ENCODE peak calls at places on chromosomes 12 and 14, in eight cellular contexts. X, P, W, B, K, H, Y and E are unnamed samples.

GRCh38 chr14:68253381-68253780 is 433.8 kb downstream of the RAD51B start:
- DNase-seq in X (no peak), W (no peak), P (no peak), K (no peak), Y (no peak), B (no peak), H (no peak), E (no peak)

GRCh38 chr12:122250047-122250446 is 16.2 kb downstream of the VPS33A start:
- DNase-seq in W (no peak), B (no peak), H (no peak), Y (no peak), P (no peak), X (no peak), K (no peak), E (no peak)

GRCh38 chr14:88422036-88422435 is 36.6 kb downstream of the SPATA7 start:
- DNase-seq in B (no peak), W (no peak), H (no peak), K (no peak), Y (no peak), X (no peak), P (no peak), E (no peak)

GRCh38 chr12:84694111-84694510 is 218.5 kb downstream of the SLC6A15 start:
- DNase-seq in P (peak), W (peak), B (no peak), Y (no peak), X (no peak), K (no peak), H (no peak), E (peak)

GRCh38 chr12:113476093-113476986 is 4.7 kb upstream of the LHX5 start:
- DNase-seq in H (no peak), B (no peak), X (no peak), K (no peak), Y (no peak), W (no peak), P (no peak), E (no peak)

GRCh38 chr12:101935769-101936741 is 58.7 kb downstream of the DRAM1 start:
- DNase-seq in W (peak), X (peak), P (peak), K (peak), Y (peak), B (peak), H (peak), E (peak)

GRCh38 chr14:72680853-72681640 is 212.9 kb downstream of the DPF3 start:
- DNase-seq in W (no peak), K (no peak), B (no peak), P (no peak), X (no peak), H (no peak), Y (no peak), E (no peak)

GRCh38 chr14:91164676-91165075 is 50.8 kb downstream of the DGLUCY start:
- DNase-seq in Y (no peak), W (no peak), K (no peak), X (no peak), B (no peak), H (no peak), P (no peak), E (no peak)

GRCh38 chr14:76201162-76201561 is 49.4 kb downstream of the GPATCH2L start:
- DNase-seq in K (peak), H (peak), B (peak), Y (peak), W (peak), P (peak), X (peak), E (peak)

GRCh38 chr12:106115450-106115849 is 23.3 kb downstream of the NUAK1 start:
- DNase-seq in K (peak), W (peak), X (no peak), Y (no peak), H (no peak), B (no peak), P (no peak), E (no peak)

GRCh38 chr12:110767863-110768262 is 25.2 kb upstream of the PPP1CC start:
- DNase-seq in Y (no peak), W (no peak), B (no peak), H (no peak), K (no peak), P (no peak), X (no peak), E (no peak)

GRCh38 chr12:49098035-49098451 is 3.4 kb upstream of the DHH start:
- DNase-seq in H (no peak), P (peak), K (peak), B (peak), Y (peak), W (no peak), X (no peak), E (peak)

GRCh38 chr12:106248849-106249371 is 1.1 kb upstream of the CKAP4 start:
- DNase-seq in H (no peak), X (no peak), P (peak), K (peak), Y (peak), W (peak), B (peak), E (peak)

GRCh38 chr14:77607741-77608302 is 8.6 kb downstream of the SPTLC2 start:
- DNase-seq in H (no peak), Y (no peak), W (no peak), K (no peak), X (no peak), P (no peak), B (no peak), E (no peak)

GRCh38 chr12:59895161-59895785 is 299.4 kb downstream of the SLC16A7 start:
- DNase-seq in X (no peak), H (no peak), K (no peak), W (no peak), Y (peak), P (no peak), B (no peak), E (no peak)

GRCh38 chr12:12305568-12306300 is 38.9 kb upstream of the LRP6 start:
- DNase-seq in X (no peak), K (peak), H (no peak), Y (no peak), P (no peak), B (no peak), W (no peak), E (no peak)

GRCh38 chr12:15122349-15122748 is 98.9 kb downstream of the RERG start:
- DNase-seq in X (no peak), W (no peak), Y (no peak), B (peak), P (no peak), H (no peak), K (no peak), E (no peak)

GRCh38 chr12:68411371-68411770 is 79.2 kb upstream of the MDM1 start:
- DNase-seq in W (no peak), P (no peak), K (no peak), Y (no peak), B (no peak), X (no peak), H (no peak), E (no peak)

GRCh38 chr12:193282-193681 is 20.7 kb downstream of the SLC6A12 start:
- DNase-seq in K (peak), Y (no peak), B (peak), X (no peak), P (no peak), W (no peak), H (no peak), E (no peak)

GRCh38 chr12:23950011-23950774 is 723 bp upstream of the SOX5 start:
- DNase-seq in X (no peak), Y (peak), P (peak), H (no peak), K (peak), B (peak), W (peak), E (peak)

GRCh38 chr14:68459480-68460136 is 333.3 kb downstream of the ZFP36L1 start:
- DNase-seq in K (no peak), H (no peak), B (no peak), P (no peak), W (no peak), Y (no peak), X (no peak), E (no peak)

GRCh38 chr12:69898236-69898635 is 73.2 kb downstream of the MYRFL start:
- DNase-seq in X (no peak), Y (peak), B (peak), H (no peak), K (peak), P (peak), W (peak), E (peak)

GRCh38 chr14:98270201-98270600 is 1001.8 kb downstream of the BCL11B start:
- DNase-seq in H (no peak), X (no peak), K (no peak), W (peak), P (no peak), Y (no peak), B (no peak), E (peak)

GRCh38 chr12:66679441-66680069 is 679 bp upstream of the GRIP1 start:
- DNase-seq in K (no peak), W (no peak), P (no peak), Y (no peak), H (no peak), B (no peak), X (no peak), E (no peak)

GRCh38 chr12:66676241-66676640 is 2.6 kb downstream of the GRIP1 start:
- DNase-seq in B (no peak), K (no peak), P (no peak), X (no peak), Y (no peak), W (no peak), H (no peak), E (no peak)

GRCh38 chr12:66674495-66675122 is 4.3 kb downstream of the GRIP1 start:
- DNase-seq in K (no peak), B (no peak), W (no peak), H (no peak), Y (no peak), X (no peak), P (no peak), E (no peak)

GRCh38 chr12:66683073-66683472 is 4.2 kb upstream of the GRIP1 start:
- DNase-seq in P (no peak), W (no peak), K (no peak), H (no peak), Y (no peak), B (no peak), X (no peak), E (no peak)

GRCh38 chr12:66678640-66679268 is at the start of gene GRIP1:
- DNase-seq in Y (no peak), W (peak), K (no peak), B (no peak), H (no peak), X (no peak), P (no peak), E (no peak)
- H3K4me3 ChIP-seq in Y (no peak), W (peak), K (no peak), B (no peak), H (no peak), X (no peak), P (no peak), E (no peak)

GRCh38 chr12:124498870-124499753 is 68.3 kb downstream of the NCOR2 start:
- DNase-seq in H (no peak), K (peak), P (peak), B (peak), W (peak), X (no peak), Y (no peak), E (peak)
- TF ChIP-seq CTCF in H (no peak), K (peak), P (no peak), B (peak), W (no peak), X (peak), Y (no peak), E (no peak)

DNA sequence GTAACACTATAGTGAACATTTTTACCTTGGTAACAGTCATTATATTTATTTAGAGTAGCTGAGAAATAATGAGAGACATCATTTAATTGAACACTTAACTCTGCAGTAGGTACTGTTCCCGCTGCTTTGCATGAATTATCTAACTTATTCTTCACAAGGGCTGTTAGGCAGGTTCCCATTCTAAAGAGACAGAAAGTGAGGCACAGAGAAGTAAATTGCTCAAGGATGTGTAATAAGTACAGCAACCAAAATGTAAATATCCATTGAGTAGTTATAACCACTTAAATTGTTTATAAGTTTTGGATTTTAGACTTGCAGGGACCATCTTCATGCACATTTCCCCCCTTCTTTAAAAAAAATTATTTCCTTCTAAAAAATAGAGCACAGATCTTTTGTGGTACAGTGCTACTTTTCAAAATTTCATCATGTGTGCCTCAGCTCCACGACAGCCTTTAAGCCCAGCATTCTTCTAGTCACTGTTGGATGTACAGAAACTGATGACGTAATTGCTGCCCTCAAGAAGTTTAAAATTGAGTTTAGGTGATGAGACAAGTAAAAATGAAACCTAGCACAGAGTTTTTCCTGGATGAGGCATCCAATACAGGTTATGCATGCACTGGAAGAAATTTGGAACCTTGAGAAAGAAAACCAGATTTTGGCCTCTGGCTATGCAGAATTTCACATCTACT is 6.0 kb upstream of the MANSC4 start:
- DNase-seq in Y (peak), W (peak), P (peak), K (peak), X (peak), B (peak), H (no peak), E (peak)
- H3K4me3 ChIP-seq in Y (no peak), W (no peak), P (no peak), K (no peak), X (no peak), B (no peak), H (no peak), E (no peak)

DNA sequence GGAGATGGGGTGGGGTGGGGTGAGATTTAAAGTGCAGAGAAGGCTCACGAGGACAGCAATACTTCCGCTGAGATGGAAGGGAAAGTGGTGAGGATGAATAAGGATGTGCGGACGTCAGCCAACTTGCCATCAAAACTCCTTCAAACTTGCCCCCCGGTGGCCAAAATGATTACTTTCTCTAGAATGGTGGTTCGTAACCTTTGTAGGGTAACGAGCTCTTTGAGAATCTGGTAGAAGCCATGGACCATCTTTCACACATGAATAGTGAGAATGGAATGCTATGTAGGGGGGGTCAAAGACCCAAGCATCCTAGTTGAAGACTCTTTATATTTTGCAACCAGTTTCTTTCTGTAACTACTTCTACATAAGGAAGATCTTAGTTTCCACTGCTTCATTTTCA is 245.9 kb upstream of the DDHD1 start:
- DNase-seq in K (peak), Y (peak), P (peak), B (peak), H (peak), X (no peak), W (peak), E (peak)
- TF ChIP-seq CTCF in K (no peak), Y (peak), P (peak), B (peak), H (peak), X (peak), W (peak), E (peak)

GRCh38 chr12:54000774-54001114 is 783 bp downstream of the HOXC9 start:
- DNase-seq in X (no peak), Y (no peak), W (no peak), H (no peak), K (no peak), P (no peak), B (no peak), E (no peak)
- H3K4me3 ChIP-seq in X (no peak), Y (peak), W (no peak), H (peak), K (no peak), P (peak), B (peak), E (peak)

GRCh38 chr12:126781593-126781992 is 1485.4 kb upstream of the TMEM132C start:
- DNase-seq in X (no peak), K (no peak), H (no peak), Y (no peak), P (peak), W (no peak), B (no peak), E (no peak)

GRCh38 chr12:126784328-126784921 is 1482.5 kb upstream of the TMEM132C start:
- DNase-seq in X (no peak), B (peak), K (no peak), P (peak), Y (peak), H (peak), W (peak), E (peak)

GRCh38 chr12:126776047-126776446 is 1490.9 kb upstream of the TMEM132C start:
- DNase-seq in Y (no peak), H (no peak), P (no peak), K (no peak), W (no peak), X (no peak), B (no peak), E (no peak)

GRCh38 chr12:126782083-126782482 is 1484.9 kb upstream of the TMEM132C start:
- DNase-seq in Y (no peak), B (no peak), P (no peak), W (no peak), H (no peak), K (no peak), X (no peak), E (no peak)

GRCh38 chr12:126780343-126780742 is 1486.6 kb upstream of the TMEM132C start:
- DNase-seq in X (no peak), W (no peak), P (no peak), K (no peak), Y (no peak), H (no peak), B (no peak), E (no peak)
- TF ChIP-seq CTCF in X (no peak), W (no peak), P (no peak), K (no peak), Y (no peak), H (no peak), B (no peak), E (no peak)

DNA sequence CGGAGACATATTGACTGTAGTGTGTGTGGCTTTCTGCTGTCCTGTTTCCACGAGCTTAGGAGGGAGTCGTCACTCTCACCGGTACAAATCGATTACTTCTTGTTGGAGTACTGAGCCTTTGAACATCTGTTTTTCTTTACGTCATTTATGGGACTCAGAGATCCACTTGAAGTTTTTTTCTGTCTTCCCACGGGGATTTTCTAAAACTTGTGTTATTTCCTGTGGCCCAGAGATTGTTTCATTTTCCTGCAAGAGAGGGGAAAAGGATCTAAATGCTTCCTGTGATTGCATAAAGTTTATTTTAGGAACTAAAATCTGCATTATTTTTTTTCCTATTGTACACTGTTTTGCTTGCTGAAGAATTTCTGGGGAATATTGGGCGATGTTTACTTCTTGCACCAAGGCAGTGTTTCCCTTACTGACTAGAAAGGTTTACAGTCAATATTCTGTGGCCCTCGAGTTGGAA is 199.7 kb upstream of the ARHGAP5 start:
- DNase-seq in X (no peak), K (peak), W (peak), H (no peak), P (peak), B (peak), Y (peak), E (peak)
- H3K4me3 ChIP-seq in X (no peak), K (no peak), W (no peak), H (no peak), P (no peak), B (no peak), Y (peak), E (peak)

GRCh38 chr12:108523365-108523764 is 8.3 kb downstream of the FICD start:
- DNase-seq in H (no peak), B (no peak), P (no peak), X (no peak), W (no peak), K (no peak), Y (no peak), E (no peak)

GRCh38 chr12:108525681-108526080 is 10.6 kb downstream of the FICD start:
- DNase-seq in Y (peak), P (no peak), H (peak), W (peak), X (no peak), K (no peak), B (peak), E (no peak)

GRCh38 chr12:108532061-108532848 is 17.2 kb downstream of the FICD start:
- DNase-seq in P (no peak), B (no peak), W (no peak), K (no peak), Y (no peak), H (no peak), X (no peak), E (no peak)

GRCh38 chr12:108530141-108530540 is 15.1 kb downstream of the FICD start:
- DNase-seq in X (no peak), K (no peak), P (no peak), Y (no peak), H (peak), W (no peak), B (peak), E (no peak)

DNA sequence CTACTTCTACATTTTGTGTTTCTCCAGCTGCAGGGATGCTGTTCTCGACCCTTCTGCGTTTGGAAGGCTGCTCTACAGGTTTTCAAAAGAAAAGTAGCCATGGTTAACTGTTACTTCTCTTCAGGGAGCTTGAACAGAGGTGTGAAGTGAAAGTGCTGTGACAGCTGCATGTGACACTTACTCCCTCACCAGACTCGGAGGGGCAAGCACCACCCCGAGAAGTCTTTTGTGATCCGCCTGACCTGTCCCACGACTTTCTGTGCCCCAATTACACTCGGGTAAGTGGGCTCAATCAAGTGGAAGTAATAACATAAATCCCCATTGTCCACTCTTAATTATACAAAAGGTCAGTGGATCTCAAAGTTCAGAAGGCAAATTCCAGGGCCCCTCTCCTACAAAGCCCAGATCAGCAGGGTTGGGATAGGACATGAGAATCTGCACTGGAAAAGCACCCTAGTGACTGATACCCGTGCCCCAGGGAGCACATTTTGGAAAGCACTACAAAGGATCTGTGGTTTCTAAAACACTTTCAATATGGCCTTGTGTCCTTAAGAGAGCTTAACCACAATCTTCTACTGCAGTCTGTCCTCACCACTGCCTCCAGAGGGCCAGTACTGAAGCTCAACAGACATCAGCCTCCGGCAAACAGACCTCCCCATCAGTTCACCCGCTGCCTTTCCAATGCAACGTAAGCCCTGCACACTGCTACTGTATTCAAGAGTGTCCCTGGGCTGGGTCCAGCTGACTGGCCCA is 11.6 kb downstream of the FICD start:
- DNase-seq in H (no peak), K (peak), Y (peak), P (no peak), B (peak), W (peak), X (no peak), E (peak)
- TF ChIP-seq CTCF in H (peak), K (no peak), Y (peak), P (no peak), B (peak), W (peak), X (peak), E (peak)